ENCODE peak calls at places on chromosome 19, in six cellular contexts. C is brain microvascular endothelial cell, S is LHCN-M2, W is pulmonary artery endothelial cell, R is foreskin fibroblast, U is stromal cell of bone marrow. T is an unnamed sample.

GRCh38 chr19:6343462-6343861 is 10.1 kb upstream of the ACER1 start:
- DNase-seq in C (no peak), S (peak; percentile 12), W (no peak), R (no peak), U (no peak), T (no peak)

GRCh38 chr19:30170081-30170480 is 202.1 kb upstream of the ZNF536 start:
- DNase-seq in C (no peak), S (no peak), W (no peak), R (no peak), U (no peak), T (no peak)

GRCh38 chr19:39846176-39846677 is at the start of gene FBL:
- DNase-seq in C (peak; percentile 79), S (peak; percentile 87), W (peak; percentile 43), R (peak; percentile 97), U (peak; percentile 81), T (peak; percentile 90)

GRCh38 chr19:43148233-43148632 is 38.1 kb downstream of the PSG5 start:
- DNase-seq in C (peak; percentile 61), S (peak; percentile 57), W (no peak), R (peak; percentile 79), U (peak; percentile 61), T (peak; percentile 88)

GRCh38 chr19:33394006-33394722 is 20.7 kb downstream of the CEBPG start:
- DNase-seq in C (peak; percentile 53), S (peak; percentile 46), W (no peak), R (peak; percentile 90), U (peak; percentile 72), T (peak; percentile 85)

GRCh38 chr19:14089662-14090508 is 666 bp downstream of the SAMD1 start:
- DNase-seq in C (peak; percentile 35), S (peak; percentile 59), W (no peak), R (peak; percentile 84), U (no peak), T (peak; percentile 59)

GRCh38 chr19:13024958-13025653 is 29.8 kb downstream of the NFIX start:
- DNase-seq in C (no peak), S (no peak), W (no peak), R (no peak), U (no peak), T (peak; percentile 59)

GRCh38 chr19:19627716-19628498 is at the start of gene LPAR2:
- DNase-seq in C (no peak), S (no peak), W (no peak), R (peak; percentile 57), U (no peak), T (peak; percentile 43)

GRCh38 chr19:10112895-10113591 is 1.6 kb downstream of the P2RY11 start:
- DNase-seq in C (no peak), S (no peak), W (no peak), R (peak; percentile 76), U (no peak), T (no peak)

GRCh38 chr19:1307320-1307719 is 21.6 kb downstream of the EFNA2 start:
- DNase-seq in C (no peak), S (no peak), W (no peak), R (no peak), U (no peak), T (no peak)

GRCh38 chr19:37719927-37720265 is 335 bp upstream of the ZNF607 start:
- DNase-seq in C (no peak), S (no peak), W (no peak), R (no peak), U (no peak), T (no peak)

GRCh38 chr19:11130824-11131455 is 24.6 kb downstream of the SPC24 start:
- DNase-seq in C (peak; percentile 56), S (peak; percentile 79), W (peak; percentile 85), R (peak; percentile 84), U (no peak), T (peak; percentile 70)

GRCh38 chr19:49893135-49893534 is 3.6 kb downstream of the IL4I1 start:
- DNase-seq in C (no peak), S (no peak), W (no peak), R (no peak), U (no peak), T (no peak)

GRCh38 chr19:14758816-14759215 is 19.5 kb downstream of the ADGRE2 start:
- DNase-seq in C (no peak), S (no peak), W (no peak), R (no peak), U (no peak), T (no peak)

GRCh38 chr19:771332-771785 is 20.4 kb downstream of the MISP start:
- DNase-seq in C (peak; percentile 22), S (peak; percentile 52), W (no peak), R (peak; percentile 71), U (peak; percentile 21), T (peak; percentile 58)

GRCh38 chr19:28244966-28245365 is 968.0 kb downstream of the UQCRFS1 start:
- DNase-seq in C (no peak), S (no peak), W (no peak), R (no peak), U (no peak), T (no peak)

GRCh38 chr19:14055396-14055795 is 6.5 kb downstream of the PALM3 start:
- DNase-seq in C (no peak), S (no peak), W (no peak), R (no peak), U (no peak), T (no peak)

GRCh38 chr19:42271045-42271419 is 2.0 kb downstream of the CIC start:
- DNase-seq in C (no peak), S (peak; percentile 22), W (no peak), R (no peak), U (no peak), T (no peak)

GRCh38 chr19:8212916-8213315 is 3.7 kb downstream of the CERS4 start:
- DNase-seq in C (no peak), S (no peak), W (no peak), R (no peak), U (no peak), T (no peak)

GRCh38 chr19:33819875-33820781 is 23.5 kb downstream of the KCTD15 start:
- DNase-seq in C (peak; percentile 23), S (no peak), W (no peak), R (peak; percentile 95), U (no peak), T (peak; percentile 75)

GRCh38 chr19:2618611-2619010 is 83.9 kb downstream of the GNG7 start:
- DNase-seq in C (no peak), S (peak; percentile 95), W (no peak), R (peak; percentile 79), U (peak; percentile 56), T (peak; percentile 94)

GRCh38 chr19:1720237-1720636 is 33.1 kb upstream of the ONECUT3 start:
- DNase-seq in C (no peak), S (no peak), W (no peak), R (no peak), U (no peak), T (no peak)

GRCh38 chr19:49817964-49818690 is at the start of gene MED25:
- DNase-seq in C (peak; percentile 60), S (peak; percentile 80), W (peak; percentile 43), R (peak; percentile 94), U (peak; percentile 64), T (peak; percentile 84)

GRCh38 chr19:48338253-48338755 is 13.0 kb downstream of the EMP3 start:
- DNase-seq in C (no peak), S (no peak), W (no peak), R (no peak), U (no peak), T (no peak)

GRCh38 chr19:50349277-50350057 is 16.0 kb downstream of the NAPSA start:
- DNase-seq in C (no peak), S (no peak), W (no peak), R (no peak), U (no peak), T (no peak)

GRCh38 chr19:34257559-34257924 is 3.2 kb downstream of the GARRE1 start:
- DNase-seq in C (no peak), S (no peak), W (no peak), R (no peak), U (no peak), T (no peak)

GRCh38 chr19:51366050-51366998 is at the start of gene ETFB:
- DNase-seq in C (peak; percentile 97), S (peak; percentile 97), W (peak; percentile 93), R (peak; percentile 99), U (peak; percentile 98), T (peak; percentile 99)

GRCh38 chr19:1266116-1266817 is 2.9 kb upstream of the CIRBP start:
- DNase-seq in C (peak; percentile 66), S (peak; percentile 90), W (no peak), R (peak; percentile 98), U (peak; percentile 79), T (peak; percentile 89)

GRCh38 chr19:18833141-18833476 is 1.4 kb downstream of the UPF1 start:
- DNase-seq in C (no peak), S (no peak), W (no peak), R (peak; percentile 31), U (no peak), T (no peak)

GRCh38 chr19:48501446-48501960 is 10.1 kb downstream of the LMTK3 start:
- DNase-seq in C (no peak), S (no peak), W (no peak), R (no peak), U (no peak), T (no peak)

GRCh38 chr19:38661996-38662395 is 14.5 kb downstream of the ACTN4 start:
- DNase-seq in C (no peak), S (no peak), W (no peak), R (no peak), U (no peak), T (no peak)

GRCh38 chr19:48400018-48400742 is 6.7 kb downstream of the GRIN2D start:
- DNase-seq in C (peak; percentile 88), S (peak; percentile 59), W (no peak), R (peak; percentile 93), U (peak; percentile 73), T (peak; percentile 75)

GRCh38 chr19:42151735-42152134 is 19.5 kb upstream of the POU2F2 start:
- DNase-seq in C (no peak), S (no peak), W (no peak), R (no peak), U (no peak), T (no peak)

GRCh38 chr19:45643927-45644771 is 5.0 kb upstream of the EML2 start:
- DNase-seq in C (no peak), S (no peak), W (no peak), R (no peak), U (no peak), T (no peak)

GRCh38 chr19:38057954-38058690 is 151.1 kb downstream of the SIPA1L3 start:
- DNase-seq in C (no peak), S (no peak), W (no peak), R (peak; percentile 47), U (no peak), T (no peak)

GRCh38 chr19:23437901-23438300 is 42.6 kb upstream of the ZNF91 start:
- DNase-seq in C (no peak), S (peak; percentile 5), W (no peak), R (no peak), U (no peak), T (no peak)

T was measured in M059J.